ENCODE peak calls at places on chromosomes 7 and 10, in eight cellular contexts. G is uterus, O is NCI-H1105 treated with DMSO at 0.1 percent for 48 hours, J is stomach, T is endothelial cell, Q is endodermal cell, B is left lobe of liver, F is HFFc6. A is an unnamed sample.
A peak's percentile ranks its signal among the peaks of the same experiment; 100 is the strongest.

GRCh38 chr10:43867113-43867512 is 218.4 kb upstream of the ZNF32 start:
- DNase-seq in G (no peak), O (no peak), J (no peak), T (no peak), Q (no peak), B (no peak), F (no peak), A (no peak)

GRCh38 chr10:49743464-49744075 is 18.6 kb downstream of the OGDHL start:
- DNase-seq in G (no peak), O (no peak), J (peak; percentile 15), T (no peak), Q (no peak), B (no peak), F (no peak), A (no peak)

GRCh38 chr7:57403601-57404342 is 46.2 kb upstream of the ZNF716 start:
- DNase-seq in G (no peak), O (peak; percentile 68), J (no peak), T (no peak), Q (no peak), B (peak; percentile 70), F (no peak), A (peak; percentile 82)

GRCh38 chr10:62248465-62248864 is 20.2 kb downstream of the RTKN2 start:
- DNase-seq in G (no peak), O (no peak), J (no peak), T (no peak), Q (no peak), B (no peak), F (no peak), A (no peak)

GRCh38 chr7:7018290-7018689 is 164.1 kb upstream of the C1GALT1 start:
- DNase-seq in G (no peak), O (no peak), J (no peak), T (no peak), Q (no peak), B (no peak), F (no peak), A (no peak)

GRCh38 chr10:93458821-93459257 is 23.3 kb downstream of the MYOF start:
- DNase-seq in G (peak; percentile 90), O (no peak), J (peak; percentile 75), T (no peak), Q (peak; percentile 90), B (no peak), F (peak; percentile 100), A (peak; percentile 58)

GRCh38 chr7:156764016-156764669 is 123.6 kb downstream of the RNF32 start:
- DNase-seq in G (peak; percentile 22), O (peak; percentile 89), J (peak; percentile 82), T (peak; percentile 50), Q (peak; percentile 75), B (peak; percentile 75), F (peak; percentile 52), A (peak; percentile 75)

GRCh38 chr10:13971586-13972475 is 358.9 kb downstream of the FRMD4A start:
- DNase-seq in G (no peak), O (no peak), J (no peak), T (no peak), Q (peak; percentile 71), B (no peak), F (peak; percentile 72), A (no peak)

GRCh38 chr10:128178319-128178937 is 52.2 kb upstream of the MKI67 start:
- DNase-seq in G (no peak), O (no peak), J (no peak), T (peak; percentile 67), Q (peak; percentile 88), B (no peak), F (no peak), A (no peak)

GRCh38 chr7:55438765-55439525 is 73.8 kb downstream of the LANCL2 start:
- DNase-seq in G (no peak), O (peak; percentile 89), J (peak; percentile 72), T (no peak), Q (no peak), B (no peak), F (no peak), A (peak; percentile 74)

GRCh38 chr7:132362059-132362458 is 214.2 kb downstream of the PLXNA4 start:
- DNase-seq in G (no peak), O (no peak), J (no peak), T (no peak), Q (no peak), B (no peak), F (no peak), A (no peak)

GRCh38 chr7:30142710-30143109 is 7.9 kb downstream of the MTURN start:
- DNase-seq in G (no peak), O (peak; percentile 14), J (peak; percentile 72), T (no peak), Q (no peak), B (no peak), F (peak; percentile 9), A (no peak)

GRCh38 chr7:98049034-98049433 is 57.6 kb upstream of the LMTK2 start:
- DNase-seq in G (no peak), O (no peak), J (no peak), T (no peak), Q (peak; percentile 91), B (no peak), F (no peak), A (no peak)

GRCh38 chr7:60706-61105 is 131.7 kb upstream of the FAM20C start:
- DNase-seq in G (no peak), O (no peak), J (no peak), T (no peak), Q (no peak), B (no peak), F (no peak), A (no peak)

GRCh38 chr7:23074443-23075244 is 30.9 kb upstream of the KLHL7 start:
- DNase-seq in G (no peak), O (peak; percentile 69), J (no peak), T (no peak), Q (no peak), B (no peak), F (no peak), A (no peak)

GRCh38 chr10:66625709-66626590 is 299.9 kb upstream of the LRRTM3 start:
- DNase-seq in G (no peak), O (no peak), J (no peak), T (no peak), Q (no peak), B (no peak), F (no peak), A (no peak)

GRCh38 chr7:143454091-143454729 is 11.0 kb downstream of the TAS2R60 start:
- DNase-seq in G (no peak), O (no peak), J (no peak), T (no peak), Q (no peak), B (no peak), F (no peak), A (no peak)

GRCh38 chr7:156650042-156650441 is 9.5 kb downstream of the RNF32 start:
- DNase-seq in G (no peak), O (no peak), J (peak; percentile 79), T (peak; percentile 45), Q (peak; percentile 80), B (peak; percentile 73), F (peak; percentile 7), A (no peak)

GRCh38 chr7:22109761-22110160 is 164.1 kb upstream of the CDCA7L start:
- DNase-seq in G (no peak), O (no peak), J (peak; percentile 51), T (peak; percentile 45), Q (peak; percentile 83), B (no peak), F (peak; percentile 49), A (no peak)

GRCh38 chr7:157278791-157279678 is 57.8 kb upstream of the DNAJB6 start:
- DNase-seq in G (no peak), O (no peak), J (peak; percentile 64), T (no peak), Q (peak; percentile 73), B (no peak), F (no peak), A (peak; percentile 84)

GRCh38 chr10:50508315-50509051 is 115.3 kb downstream of the SGMS1 start:
- DNase-seq in G (no peak), O (no peak), J (no peak), T (no peak), Q (no peak), B (no peak), F (no peak), A (no peak)

GRCh38 chr10:28331821-28332220 is 29.0 kb upstream of the MPP7 start:
- DNase-seq in G (no peak), O (no peak), J (no peak), T (no peak), Q (no peak), B (no peak), F (peak; percentile 94), A (no peak)

GRCh38 chr7:88314092-88314491 is 7.4 kb upstream of the STEAP4 start:
- DNase-seq in G (no peak), O (no peak), J (no peak), T (no peak), Q (no peak), B (no peak), F (no peak), A (no peak)

GRCh38 chr7:39465055-39465929 is 100.9 kb upstream of the YAE1 start:
- DNase-seq in G (peak; percentile 27), O (peak; percentile 62), J (peak; percentile 48), T (peak; percentile 46), Q (peak; percentile 82), B (peak; percentile 51), F (peak; percentile 54), A (no peak)

GRCh38 chr7:104862719-104863118 is 151.3 kb upstream of the KMT2E start:
- DNase-seq in G (no peak), O (no peak), J (no peak), T (peak; percentile 28), Q (peak; percentile 79), B (no peak), F (no peak), A (no peak)

GRCh38 chr10:32366111-32366510 is 19.2 kb upstream of the EPC1 start:
- DNase-seq in G (no peak), O (no peak), J (no peak), T (no peak), Q (no peak), B (no peak), F (no peak), A (no peak)

GRCh38 chr7:158431055-158431940 is 156.3 kb downstream of the PTPRN2 start:
- DNase-seq in G (no peak), O (no peak), J (no peak), T (no peak), Q (peak; percentile 44), B (no peak), F (no peak), A (no peak)

GRCh38 chr7:151425670-151426075 is 14.3 kb downstream of the CRYGN start:
- DNase-seq in G (no peak), O (no peak), J (no peak), T (no peak), Q (no peak), B (no peak), F (peak; percentile 55), A (no peak)

GRCh38 chr7:25059576-25059975 is 65.5 kb downstream of the CYCS start:
- DNase-seq in G (no peak), O (no peak), J (no peak), T (no peak), Q (no peak), B (no peak), F (no peak), A (no peak)

GRCh38 chr10:71589617-71590551 is 129.7 kb downstream of the C10orf105 start:
- DNase-seq in G (no peak), O (no peak), J (no peak), T (no peak), Q (no peak), B (peak; percentile 76), F (no peak), A (no peak)

GRCh38 chr7:87413951-87414381 is 61.5 kb downstream of the ABCB4 start:
- DNase-seq in G (no peak), O (no peak), J (no peak), T (no peak), Q (no peak), B (no peak), F (peak; percentile 78), A (no peak)

GRCh38 chr10:110016037-110016436 is 8.3 kb downstream of the ADD3 start:
- DNase-seq in G (no peak), O (no peak), J (no peak), T (no peak), Q (peak; percentile 68), B (no peak), F (no peak), A (no peak)